ENCODE peak calls at places on chromosomes 2 and 18, in nine cellular contexts. R is stomach; H is fibroblast of villous mesenchyme; I is CD4-positive, alpha-beta memory T cell; V is right cardiac atrium; X is body of pancreas; E is brain microvascular endothelial cell; L is GM23338; U is Karpas-422. Y is an unnamed sample.

GRCh38 chr2:70946832-70947442 is 11.2 kb downstream of the ATP6V1B1 start:
- DNase-seq in R (peak), H (peak), I (peak), V (peak), X (peak), E (peak), L (peak), U (peak), Y (no peak)

GRCh38 chr2:100906131-100906530 is 86.2 kb downstream of the NPAS2 start:
- DNase-seq in R (no peak), H (no peak), I (no peak), V (no peak), X (no peak), E (no peak), L (no peak), U (no peak), Y (no peak)

GRCh38 chr2:16745466-16745865 is 79.8 kb upstream of the CYRIA start:
- DNase-seq in R (no peak), H (no peak), I (no peak), V (no peak), X (no peak), E (no peak), L (no peak), U (no peak), Y (no peak)

GRCh38 chr18:987325-988186 is 82.9 kb downstream of the ADCYAP1 start:
- DNase-seq in R (no peak), H (peak), I (no peak), V (no peak), X (no peak), E (peak), L (no peak), U (no peak), Y (no peak)

GRCh38 chr2:237591021-237591370 is 462 bp upstream of the RAB17 start:
- DNase-seq in R (peak), H (no peak), I (no peak), V (peak), X (peak), E (no peak), L (peak), U (no peak), Y (peak)

GRCh38 chr2:127776122-127776780 is 34.7 kb downstream of the WDR33 start:
- DNase-seq in R (no peak), H (no peak), I (no peak), V (no peak), X (no peak), E (peak), L (no peak), U (no peak), Y (no peak)

GRCh38 chr2:129193961-129194360 is 785.5 kb upstream of the RAB6C start:
- DNase-seq in R (no peak), H (no peak), I (no peak), V (no peak), X (no peak), E (no peak), L (peak), U (peak), Y (no peak)

GRCh38 chr2:127621981-127622431 is 23.9 kb upstream of the GPR17 start:
- DNase-seq in R (no peak), H (no peak), I (no peak), V (no peak), X (peak), E (no peak), L (no peak), U (no peak), Y (no peak)

GRCh38 chr18:39318462-39318861 is 1752.9 kb upstream of the CELF4 start:
- DNase-seq in R (no peak), H (no peak), I (no peak), V (no peak), X (no peak), E (no peak), L (peak), U (no peak), Y (no peak)

GRCh38 chr2:135512099-135512498 is 18.9 kb downstream of the ZRANB3 start:
- DNase-seq in R (no peak), H (no peak), I (no peak), V (no peak), X (no peak), E (no peak), L (no peak), U (no peak), Y (no peak)

GRCh38 chr2:224882291-224883171 is 159.7 kb downstream of the DOCK10 start:
- DNase-seq in R (no peak), H (peak), I (no peak), V (no peak), X (no peak), E (peak), L (no peak), U (no peak), Y (no peak)

GRCh38 chr2:130337735-130338325 is 4.9 kb upstream of the IMP4 start:
- DNase-seq in R (no peak), H (peak), I (no peak), V (no peak), X (no peak), E (peak), L (no peak), U (no peak), Y (no peak)

GRCh38 chr18:22429564-22429963 is 11.8 kb upstream of the CTAGE1 start:
- DNase-seq in R (no peak), H (no peak), I (no peak), V (no peak), X (no peak), E (no peak), L (no peak), U (no peak), Y (no peak)

GRCh38 chr18:22433960-22434359 is 16.2 kb upstream of the CTAGE1 start:
- DNase-seq in R (no peak), H (peak), I (no peak), V (no peak), X (no peak), E (peak), L (no peak), U (no peak), Y (no peak)

GRCh38 chr18:22434973-22435608 is 17.4 kb upstream of the CTAGE1 start:
- DNase-seq in R (no peak), H (peak), I (no peak), V (no peak), X (no peak), E (peak), L (no peak), U (no peak), Y (no peak)

GRCh38 chr18:22428672-22429071 is 11.0 kb upstream of the CTAGE1 start:
- DNase-seq in R (no peak), H (peak), I (no peak), V (no peak), X (no peak), E (no peak), L (no peak), U (no peak), Y (peak)

DNA sequence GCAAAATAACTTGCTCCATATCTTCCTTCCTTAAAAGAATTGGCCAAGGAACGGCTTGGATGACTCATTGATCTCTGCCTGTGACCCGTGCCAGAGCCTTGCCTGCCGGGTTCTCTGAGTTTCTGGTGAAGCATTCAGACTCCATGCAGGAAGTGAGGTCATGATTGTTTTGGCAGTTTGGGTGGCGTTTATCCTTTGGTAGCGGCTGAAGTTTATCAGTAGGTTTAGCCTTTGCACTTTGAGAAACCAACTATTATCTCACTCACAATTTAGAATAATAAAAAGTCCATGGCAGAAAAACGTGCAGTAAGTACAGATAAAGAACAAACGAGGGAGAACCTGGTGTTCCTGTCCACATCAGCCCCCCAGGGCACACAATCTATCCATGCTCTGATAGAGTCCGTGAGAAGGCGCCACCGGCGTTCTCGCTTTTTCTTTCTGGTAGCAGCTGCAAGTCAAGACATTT is 15.0 kb upstream of the CTAGE1 start:
- DNase-seq in R (peak), H (peak), I (no peak), V (peak), X (peak), E (peak), L (no peak), U (no peak), Y (peak)
- H3K4me3 ChIP-seq in R (no peak), H (no peak), I (no peak), V (no peak), X (no peak), E (no peak), L (no peak), U (no peak), Y (no peak)

DNA sequence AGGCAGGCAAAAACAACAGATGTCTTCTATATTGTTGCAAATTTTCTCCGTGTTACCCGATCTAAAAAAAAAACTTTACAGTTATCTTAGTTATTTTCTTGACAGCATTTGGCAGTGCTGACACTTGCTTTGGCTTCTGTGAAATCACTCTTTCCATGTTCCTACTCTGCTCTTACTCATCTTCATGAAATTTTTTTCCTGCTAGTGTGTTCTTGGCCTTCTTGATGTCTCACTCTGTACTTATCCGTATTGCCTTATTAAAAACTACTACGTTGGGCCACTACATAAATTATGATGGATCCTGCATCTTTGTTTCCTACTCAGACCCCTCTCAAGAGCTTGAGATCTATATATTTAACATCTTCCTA is 134.4 kb downstream of the IKZF2 start:
- DNase-seq in R (no peak), H (no peak), I (no peak), V (no peak), X (no peak), E (peak), L (no peak), U (no peak), Y (no peak)
- H3K4me3 ChIP-seq in R (no peak), H (no peak), I (no peak), V (no peak), X (no peak), E (no peak), L (no peak), U (no peak), Y (no peak)

DNA sequence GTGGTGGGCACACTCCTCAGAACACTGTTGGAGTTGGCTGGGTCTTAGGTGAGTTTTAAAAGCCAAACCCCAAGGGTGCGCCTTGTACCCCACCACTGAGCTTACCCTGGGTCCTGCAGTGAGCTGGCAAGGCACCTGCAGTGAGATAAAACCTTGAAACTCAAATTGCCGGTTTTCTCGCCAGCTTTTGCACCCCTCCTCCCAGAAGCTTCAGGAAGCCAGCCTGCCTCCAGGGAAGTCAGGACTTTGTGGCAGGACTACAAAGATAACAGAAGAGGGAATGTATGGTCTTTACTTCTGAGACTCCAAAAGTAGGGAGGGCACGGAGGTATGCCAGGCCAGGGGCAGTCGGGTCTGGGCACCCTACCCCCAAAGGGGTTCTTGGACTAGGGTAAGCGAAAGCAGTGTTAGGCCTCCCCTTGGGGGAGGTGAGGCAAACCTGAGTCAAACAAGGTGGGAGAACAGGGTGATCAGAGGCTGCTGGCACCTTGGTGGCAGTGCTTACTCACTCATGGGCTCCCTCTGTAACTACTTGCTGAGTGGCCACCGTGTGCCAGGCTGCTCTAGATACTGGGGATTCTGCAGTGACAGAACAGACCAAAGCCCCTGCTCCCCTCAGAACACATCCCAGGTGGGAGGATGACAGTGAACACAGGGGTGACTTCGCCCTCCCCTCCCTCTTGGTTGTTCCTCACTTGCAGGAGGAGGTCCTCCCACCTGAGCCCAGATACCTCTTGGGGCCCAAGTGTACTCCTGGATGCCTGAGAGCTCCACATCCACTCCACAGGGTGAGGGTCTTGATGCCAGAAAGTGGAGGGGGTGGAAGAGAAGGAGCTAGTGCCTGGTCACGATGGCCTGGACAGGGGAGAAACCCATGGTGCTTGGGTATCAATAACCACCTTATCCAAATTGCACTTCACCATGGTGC is 69.3 kb upstream of the RGPD5 start:
- DNase-seq in R (no peak), H (no peak), I (no peak), V (no peak), X (no peak), E (no peak), L (no peak), U (no peak), Y (no peak)
- H3K4me3 ChIP-seq in R (no peak), H (no peak), I (no peak), V (no peak), X (no peak), E (no peak), L (no peak), U (no peak), Y (no peak)

DNA sequence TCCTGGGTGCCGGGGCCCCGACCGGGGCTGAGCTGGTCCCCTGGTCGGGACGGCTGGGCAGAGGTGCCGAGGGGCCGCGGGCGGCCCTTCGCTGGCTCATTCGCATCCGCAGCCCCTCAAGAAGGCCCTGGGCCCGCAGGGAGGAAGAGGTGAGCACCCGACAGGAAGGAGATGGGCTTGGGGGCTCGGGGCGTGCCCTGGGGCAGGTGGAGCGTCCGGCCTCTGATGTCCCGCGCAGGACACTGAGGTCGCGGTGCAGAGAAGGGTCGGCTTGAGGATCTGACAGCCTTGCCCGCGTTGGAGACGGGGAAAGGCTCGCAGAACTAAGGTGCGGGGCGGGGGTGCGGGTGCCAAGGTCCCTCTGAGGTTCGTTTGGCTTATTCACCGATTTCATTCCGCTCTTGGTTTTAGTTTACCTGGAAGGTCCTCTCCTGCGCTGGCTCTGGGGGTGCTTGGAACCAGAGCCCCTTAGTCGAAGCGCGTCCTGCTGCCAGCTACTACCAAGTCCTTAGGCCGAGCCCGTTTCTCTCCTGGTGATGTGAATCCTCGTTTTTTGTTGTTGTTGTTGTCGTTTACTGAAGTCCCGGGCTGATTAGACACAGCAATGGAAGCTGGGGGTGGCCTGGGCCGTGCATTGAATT is 18.9 kb upstream of the CD8A start:
- DNase-seq in R (no peak), H (no peak), I (no peak), V (no peak), X (no peak), E (no peak), L (peak), U (no peak), Y (peak)
- H3K4me3 ChIP-seq in R (no peak), H (no peak), I (no peak), V (no peak), X (no peak), E (no peak), L (no peak), U (no peak), Y (no peak)

DNA sequence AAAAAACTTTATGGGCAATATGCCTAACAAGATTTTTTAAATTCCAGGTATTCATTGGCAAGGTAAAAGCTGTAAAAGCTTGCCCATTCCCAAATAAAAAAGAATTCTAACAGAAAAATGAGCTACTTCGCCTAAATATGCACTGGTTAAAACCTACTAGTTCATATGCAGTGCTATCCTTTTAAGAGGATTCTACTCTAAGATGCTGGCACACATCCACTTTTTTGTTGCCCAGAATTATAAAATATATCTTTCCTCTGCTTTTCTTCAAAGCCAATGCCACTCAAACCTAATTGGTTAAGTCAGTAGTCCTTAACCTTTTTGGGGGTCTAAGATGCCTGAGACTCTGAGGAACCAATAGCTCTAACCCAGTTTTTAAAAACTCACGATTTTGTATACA is 3.2 kb downstream of the XPO1 start:
- DNase-seq in R (no peak), H (no peak), I (no peak), V (no peak), X (no peak), E (no peak), L (no peak), U (no peak), Y (no peak)
- H3K4me3 ChIP-seq in R (peak), H (peak), I (no peak), V (peak), X (no peak), E (peak), L (peak), U (peak), Y (no peak)

DNA sequence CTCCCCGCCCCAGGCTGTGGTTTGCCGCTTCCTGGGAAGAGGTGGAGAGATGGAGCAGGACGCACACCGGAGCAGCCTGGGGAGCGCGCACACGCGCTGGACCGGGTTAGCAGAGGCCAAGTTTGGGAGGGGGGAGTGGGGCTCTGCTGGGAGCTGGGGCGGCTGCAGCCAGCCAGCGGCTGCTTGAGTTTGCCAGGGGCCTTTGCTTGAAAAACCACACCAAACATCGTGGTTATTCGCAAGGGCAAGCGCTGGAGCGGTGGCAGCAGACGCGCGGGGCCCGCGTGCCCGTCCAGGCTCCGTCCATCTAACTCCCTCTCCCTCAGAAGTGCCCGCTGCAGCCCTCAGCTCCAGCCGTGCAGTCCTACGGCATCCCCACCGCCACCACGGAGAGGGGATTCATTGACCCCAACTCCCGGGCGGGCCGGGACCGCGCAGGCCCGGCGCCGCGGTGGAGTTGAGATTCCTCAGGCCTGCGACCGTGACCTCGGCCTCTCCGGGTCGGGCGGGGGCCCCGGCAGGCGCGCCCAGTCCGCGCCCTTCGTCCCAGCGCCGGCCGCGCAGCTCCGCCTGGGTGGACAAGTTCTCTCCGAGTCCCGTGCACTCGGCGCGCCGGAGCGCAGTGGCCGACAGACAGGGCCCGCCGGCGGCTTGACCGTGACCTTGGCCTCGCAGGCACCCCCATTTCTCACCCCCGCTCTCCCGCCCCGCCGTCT is 4.5 kb downstream of the PTGR3 start:
- DNase-seq in R (no peak), H (peak), I (no peak), V (peak), X (no peak), E (no peak), L (peak), U (no peak), Y (no peak)
- H3K4me3 ChIP-seq in R (peak), H (peak), I (no peak), V (peak), X (no peak), E (peak), L (peak), U (no peak), Y (peak)

GRCh38 chr18:78983530-78983929 is 3.9 kb downstream of the SALL3 start:
- DNase-seq in R (no peak), H (no peak), I (no peak), V (no peak), X (no peak), E (no peak), L (peak), U (no peak), Y (no peak)

GRCh38 chr18:78981652-78981955 is 2.0 kb downstream of the SALL3 start:
- DNase-seq in R (no peak), H (no peak), I (no peak), V (no peak), X (no peak), E (no peak), L (peak), U (no peak), Y (no peak)

GRCh38 chr18:78980777-78981651 is 1.4 kb downstream of the SALL3 start:
- DNase-seq in R (no peak), H (no peak), I (no peak), V (no peak), X (no peak), E (no peak), L (peak), U (no peak), Y (no peak)

GRCh38 chr18:78980279-78980771 is 707 bp downstream of the SALL3 start:
- DNase-seq in R (no peak), H (no peak), I (no peak), V (no peak), X (no peak), E (no peak), L (peak), U (no peak), Y (no peak)

DNA sequence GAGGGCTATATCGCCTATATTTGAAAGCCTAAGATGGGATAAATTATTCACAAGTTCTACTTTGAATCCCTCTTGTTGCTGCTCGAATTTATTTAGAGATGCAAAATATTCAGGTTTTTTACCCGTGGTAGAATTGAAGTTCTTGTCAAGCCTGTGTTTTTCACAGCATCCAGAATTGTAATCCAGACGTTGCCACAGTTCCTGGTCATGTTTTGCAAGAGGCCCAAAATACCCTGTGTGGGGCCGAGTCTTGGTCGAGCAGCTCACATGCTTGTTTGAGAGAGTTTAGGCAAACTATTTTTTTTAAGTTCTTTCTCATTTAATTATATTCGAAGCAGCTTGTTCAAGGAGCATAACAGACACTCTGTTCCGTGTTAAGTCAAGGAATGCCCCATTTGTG is 2.6 kb downstream of the SALL3 start:
- DNase-seq in R (no peak), H (no peak), I (no peak), V (no peak), X (no peak), E (no peak), L (peak), U (no peak), Y (no peak)
- H3K4me3 ChIP-seq in R (no peak), H (no peak), I (no peak), V (no peak), X (no peak), E (no peak), L (peak), U (no peak), Y (no peak)

GRCh38 chr2:77519888-77520506 is 2.2 kb downstream of the LRRTM4 start:
- DNase-seq in R (no peak), H (no peak), I (no peak), V (no peak), X (no peak), E (no peak), L (no peak), U (no peak), Y (no peak)
- H3K4me3 ChIP-seq in R (no peak), H (no peak), I (no peak), V (no peak), X (no peak), E (no peak), L (peak), U (no peak), Y (no peak)

Y was measured in right lobe of liver.